ENCODE peak calls at places on chromosomes 1 and 21, in eight cellular contexts. P, Z, N, Y, I, H, B and X are unnamed samples.

GRCh38 chr1:71270394-71270793 is 189.6 kb upstream of the ZRANB2 start:
- DNase-seq in P (no peak), Z (no peak), N (no peak), Y (no peak), I (no peak), H (no peak), B (no peak), X (no peak)

GRCh38 chr1:13817906-13818305 is 117.9 kb downstream of the PRDM2 start:
- DNase-seq in P (no peak), Z (no peak), N (no peak), Y (no peak), I (no peak), H (no peak), B (no peak), X (no peak)

GRCh38 chr1:43622901-43623780 is 26.8 kb upstream of the KDM4A start:
- DNase-seq in P (no peak), Z (no peak), N (no peak), Y (no peak), I (no peak), H (no peak), B (no peak), X (no peak)

GRCh38 chr1:87240661-87241285 is 87.9 kb upstream of the LMO4 start:
- DNase-seq in P (no peak), Z (no peak), N (no peak), Y (no peak), I (peak), H (no peak), B (no peak), X (no peak)

GRCh38 chr21:36710729-36711048 is 11.8 kb downstream of the SIM2 start:
- DNase-seq in P (no peak), Z (no peak), N (no peak), Y (no peak), I (no peak), H (no peak), B (peak), X (no peak)

GRCh38 chr1:4976859-4977440 is 322.5 kb downstream of the AJAP1 start:
- DNase-seq in P (no peak), Z (no peak), N (no peak), Y (no peak), I (no peak), H (no peak), B (no peak), X (no peak)

GRCh38 chr1:64929221-64929620 is 37.1 kb downstream of the JAK1 start:
- DNase-seq in P (no peak), Z (no peak), N (no peak), Y (no peak), I (no peak), H (no peak), B (no peak), X (no peak)

GRCh38 chr1:24149854-24150227 is 6.9 kb upstream of the IL22RA1 start:
- DNase-seq in P (no peak), Z (no peak), N (peak), Y (no peak), I (peak), H (peak), B (peak), X (no peak)

GRCh38 chr1:48115835-48116234 is 106.7 kb upstream of the SLC5A9 start:
- DNase-seq in P (no peak), Z (no peak), N (no peak), Y (no peak), I (no peak), H (no peak), B (no peak), X (no peak)

GRCh38 chr1:22876359-22877111 is 96.1 kb downstream of the LACTBL1 start:
- DNase-seq in P (no peak), Z (peak), N (no peak), Y (no peak), I (peak), H (no peak), B (no peak), X (no peak)

GRCh38 chr1:226831953-226832352 is 38.5 kb upstream of the PSEN2 start:
- DNase-seq in P (no peak), Z (no peak), N (no peak), Y (no peak), I (no peak), H (no peak), B (no peak), X (no peak)

GRCh38 chr1:53482441-53483153 is 23.4 kb downstream of the DMRTB1 start:
- DNase-seq in P (no peak), Z (no peak), N (no peak), Y (no peak), I (no peak), H (no peak), B (no peak), X (no peak)

GRCh38 chr1:30249446-30250337 is 473.7 kb downstream of the MATN1 start:
- DNase-seq in P (no peak), Z (no peak), N (no peak), Y (no peak), I (no peak), H (no peak), B (no peak), X (no peak)

GRCh38 chr1:199685369-199685768 is 342.1 kb upstream of the NR5A2 start:
- DNase-seq in P (no peak), Z (no peak), N (no peak), Y (no peak), I (peak), H (no peak), B (no peak), X (peak)

GRCh38 chr1:2631136-2632050 is 1.4 kb downstream of the MMEL1 start:
- DNase-seq in P (no peak), Z (no peak), N (no peak), Y (no peak), I (no peak), H (no peak), B (peak), X (no peak)

GRCh38 chr1:175376194-175376593 is 183.6 kb upstream of the KIAA0040 start:
- DNase-seq in P (no peak), Z (no peak), N (peak), Y (no peak), I (peak), H (no peak), B (no peak), X (no peak)

GRCh38 chr1:213060836-213061235 is 9.8 kb downstream of the RPS6KC1 start:
- DNase-seq in P (no peak), Z (no peak), N (no peak), Y (no peak), I (no peak), H (no peak), B (no peak), X (no peak)

GRCh38 chr1:59290173-59290954 is 6.5 kb upstream of the FGGY start:
- DNase-seq in P (no peak), Z (no peak), N (peak), Y (no peak), I (peak), H (no peak), B (peak), X (no peak)

GRCh38 chr21:28160378-28160777 is 832.3 kb downstream of the LTN1 start:
- DNase-seq in P (no peak), Z (no peak), N (no peak), Y (no peak), I (no peak), H (no peak), B (no peak), X (no peak)

GRCh38 chr1:163673756-163674155 is 352.0 kb downstream of the NUF2 start:
- DNase-seq in P (no peak), Z (peak), N (no peak), Y (no peak), I (no peak), H (no peak), B (no peak), X (peak)

GRCh38 chr1:226872455-226872854 is 2.0 kb downstream of the PSEN2 start:
- DNase-seq in P (no peak), Z (no peak), N (no peak), Y (no peak), I (no peak), H (peak), B (no peak), X (no peak)

GRCh38 chr1:3219005-3219724 is 150.2 kb downstream of the PRDM16 start:
- DNase-seq in P (no peak), Z (peak), N (no peak), Y (no peak), I (peak), H (no peak), B (peak), X (no peak)